ENCODE peak calls at places on chromosomes 7 and 10, in eight cellular contexts. W is heart left ventricle; I is endothelial cell of umbilical vein; F is stimulated activated CD8-positive, alpha-beta memory T cell treated with anti-CD3 and anti-CD28 coated beads, Interleukin-15, amount 100 ng/mL, for 24 hours; C is A549; H is NCI-H1436; O is stromal cell of bone marrow; G is ELF-1. N is an unnamed sample.

GRCh38 chr7:135976312-135977019 is 693 bp downstream of the MTPN start:
- DNase-seq in W (no peak), I (peak), F (no peak), C (peak), H (peak), O (no peak), G (no peak), N (no peak)

GRCh38 chr7:16604054-16604453 is 41.5 kb downstream of the ANKMY2 start:
- DNase-seq in W (no peak), I (peak), F (no peak), C (peak), H (no peak), O (no peak), G (no peak), N (no peak)

GRCh38 chr10:79347894-79348639 is 798 bp downstream of the PPIF start:
- DNase-seq in W (peak), I (peak), F (peak), C (peak), H (no peak), O (peak), G (peak), N (no peak)

GRCh38 chr10:71737356-71738172 is 18.0 kb upstream of the C10orf105 start:
- DNase-seq in W (no peak), I (no peak), F (no peak), C (no peak), H (no peak), O (no peak), G (no peak), N (no peak)

GRCh38 chr7:15459018-15459621 is 102.7 kb downstream of the AGMO start:
- DNase-seq in W (peak), I (no peak), F (no peak), C (no peak), H (peak), O (peak), G (no peak), N (no peak)

GRCh38 chr10:77756319-77757232 is 119.0 kb upstream of the KCNMA1 start:
- DNase-seq in W (no peak), I (peak), F (no peak), C (peak), H (peak), O (peak), G (peak), N (peak)

GRCh38 chr10:79383974-79384606 is 36.8 kb downstream of the PPIF start:
- DNase-seq in W (no peak), I (no peak), F (no peak), C (no peak), H (no peak), O (no peak), G (no peak), N (no peak)

GRCh38 chr10:21069929-21070363 is 172.8 kb upstream of the NEBL start:
- DNase-seq in W (peak), I (no peak), F (no peak), C (no peak), H (no peak), O (no peak), G (peak), N (no peak)

GRCh38 chr7:133290676-133291332 is 37.9 kb downstream of the EXOC4 start:
- DNase-seq in W (no peak), I (no peak), F (no peak), C (no peak), H (no peak), O (no peak), G (no peak), N (no peak)

GRCh38 chr10:59006511-59007306 is 169.7 kb upstream of the PHYHIPL start:
- DNase-seq in W (no peak), I (no peak), F (no peak), C (peak), H (no peak), O (peak), G (no peak), N (no peak)

GRCh38 chr7:151109094-151110048 is 23.1 kb downstream of the AGAP3 start:
- DNase-seq in W (peak), I (no peak), F (no peak), C (no peak), H (no peak), O (no peak), G (peak), N (no peak)

GRCh38 chr7:154437238-154437637 is 385.0 kb downstream of the DPP6 start:
- DNase-seq in W (no peak), I (no peak), F (no peak), C (no peak), H (no peak), O (no peak), G (no peak), N (no peak)

GRCh38 chr7:133705596-133705995 is 421.5 kb upstream of the LRGUK start:
- DNase-seq in W (no peak), I (no peak), F (no peak), C (peak), H (no peak), O (no peak), G (no peak), N (no peak)

GRCh38 chr10:53903756-53904155 is 897.3 kb downstream of the PCDH15 start:
- DNase-seq in W (no peak), I (no peak), F (no peak), C (no peak), H (no peak), O (no peak), G (no peak), N (no peak)

GRCh38 chr10:71076473-71077142 is 135.8 kb upstream of the UNC5B start:
- DNase-seq in W (no peak), I (no peak), F (no peak), C (no peak), H (peak), O (no peak), G (peak), N (no peak)

GRCh38 chr7:102089175-102090098 is 197.2 kb upstream of the SH2B2 start:
- DNase-seq in W (no peak), I (no peak), F (no peak), C (no peak), H (no peak), O (no peak), G (no peak), N (no peak)

GRCh38 chr10:49613882-49614241 is at the start of gene CHAT:
- DNase-seq in W (no peak), I (no peak), F (no peak), C (no peak), H (no peak), O (no peak), G (no peak), N (no peak)

GRCh38 chr10:69065406-69066361 is 22.2 kb upstream of the SRGN start:
- DNase-seq in W (peak), I (peak), F (no peak), C (peak), H (no peak), O (peak), G (no peak), N (no peak)

GRCh38 chr7:19491371-19491770 is 217.5 kb downstream of the POLR1F start:
- DNase-seq in W (no peak), I (no peak), F (no peak), C (no peak), H (no peak), O (no peak), G (no peak), N (no peak)

GRCh38 chr7:157017149-157017548 is 6.7 kb upstream of the MNX1 start:
- DNase-seq in W (no peak), I (no peak), F (no peak), C (no peak), H (no peak), O (no peak), G (peak), N (no peak)

GRCh38 chr7:50436133-50436802 is 13.9 kb downstream of the FIGNL1 start:
- DNase-seq in W (no peak), I (peak), F (no peak), C (peak), H (no peak), O (no peak), G (peak), N (no peak)

GRCh38 chr7:133434246-133434865 is 181.5 kb downstream of the EXOC4 start:
- DNase-seq in W (no peak), I (peak), F (no peak), C (peak), H (no peak), O (peak), G (no peak), N (no peak)

GRCh38 chr7:128682125-128682524 is 10.0 kb downstream of the GARIN1A start:
- DNase-seq in W (no peak), I (no peak), F (no peak), C (no peak), H (no peak), O (no peak), G (no peak), N (no peak)

GRCh38 chr10:44853148-44853734 is 57.9 kb upstream of the TMEM72 start:
- DNase-seq in W (no peak), I (peak), F (no peak), C (no peak), H (no peak), O (peak), G (no peak), N (peak)

GRCh38 chr7:138610671-138611170 is 90.4 kb downstream of the SVOPL start:
- DNase-seq in W (no peak), I (no peak), F (no peak), C (no peak), H (no peak), O (no peak), G (no peak), N (no peak)

GRCh38 chr10:44334621-44335184 is 50.2 kb downstream of the CXCL12 start:
- DNase-seq in W (no peak), I (no peak), F (no peak), C (no peak), H (no peak), O (peak), G (no peak), N (no peak)

GRCh38 chr7:128827971-128828711 is 2.1 kb upstream of the FLNC start:
- DNase-seq in W (peak), I (no peak), F (no peak), C (no peak), H (no peak), O (no peak), G (peak), N (no peak)

GRCh38 chr7:152486968-152487367 is 51.2 kb upstream of the KMT2C start:
- DNase-seq in W (no peak), I (no peak), F (no peak), C (no peak), H (no peak), O (no peak), G (no peak), N (no peak)

GRCh38 chr7:80087051-80087767 is 47.4 kb upstream of the GNAI1 start:
- DNase-seq in W (no peak), I (no peak), F (no peak), C (no peak), H (no peak), O (no peak), G (no peak), N (no peak)

GRCh38 chr7:157896774-157897555 is 560.2 kb downstream of the DNAJB6 start:
- DNase-seq in W (no peak), I (no peak), F (no peak), C (no peak), H (no peak), O (no peak), G (no peak), N (no peak)

GRCh38 chr7:36967387-36967786 is 243.1 kb upstream of the AOAH start:
- DNase-seq in W (peak), I (peak), F (no peak), C (peak), H (no peak), O (peak), G (peak), N (peak)

GRCh38 chr10:14652067-14652466 is 122.6 kb downstream of the FAM107B start:
- DNase-seq in W (no peak), I (peak), F (no peak), C (no peak), H (no peak), O (no peak), G (no peak), N (no peak)